ENCODE peak calls at places on chromosomes 4 and X, in seven cellular contexts. T is CD8-positive, alpha-beta memory T cell; A is lung; G is tibial artery; B is GM23248; R is HepG2; C is mesendoderm. H is an unnamed sample.

GRCh38 chr4:75699299-75699698 is 25.1 kb upstream of the USO1 start:
- DNase-seq in T (no peak), A (no peak), G (no peak), B (no peak), R (no peak), C (no peak), H (no peak)

GRCh38 chr4:109912706-109913621 is at the start of gene EGF:
- DNase-seq in T (no peak), A (no peak), G (no peak), B (peak; percentile 62), R (no peak), C (peak; percentile 90), H (no peak)

GRCh38 chr4:7381221-7381889 is 53.4 kb downstream of the PSAPL1 start:
- DNase-seq in T (no peak), A (no peak), G (peak; percentile 15), B (peak; percentile 64), R (no peak), C (no peak), H (no peak)

GRCh38 chr4:73723029-73723428 is 17.3 kb upstream of the CXCL8 start:
- DNase-seq in T (no peak), A (no peak), G (no peak), B (no peak), R (no peak), C (no peak), H (no peak)

GRCh38 chrX:115332832-115333231 is 43.3 kb downstream of the LUZP4 start:
- DNase-seq in T (no peak), A (no peak), G (no peak), B (no peak), R (no peak), C (no peak), H (no peak)

GRCh38 chr4:76216975-76217814 is 3.6 kb upstream of the SCARB2 start:
- DNase-seq in T (no peak), A (no peak), G (no peak), B (no peak), R (no peak), C (no peak), H (no peak)

GRCh38 chr4:17884063-17884462 is 73.3 kb downstream of the NCAPG start:
- DNase-seq in T (no peak), A (no peak), G (no peak), B (peak; percentile 26), R (no peak), C (no peak), H (no peak)

GRCh38 chr4:21090098-21090666 is 389.9 kb downstream of the PACRGL start:
- DNase-seq in T (no peak), A (no peak), G (no peak), B (no peak), R (peak; percentile 0), C (no peak), H (no peak)

GRCh38 chr4:182808673-182809416 is 108.3 kb downstream of the DCTD start:
- DNase-seq in T (peak; percentile 49), A (no peak), G (no peak), B (peak; percentile 25), R (no peak), C (no peak), H (no peak)

GRCh38 chr4:137468836-137469235 is 63.5 kb downstream of the PCDH18 start:
- DNase-seq in T (no peak), A (no peak), G (no peak), B (no peak), R (no peak), C (no peak), H (no peak)

GRCh38 chr4:78293841-78294301 is 236.7 kb downstream of the FRAS1 start:
- DNase-seq in T (no peak), A (no peak), G (no peak), B (peak; percentile 89), R (no peak), C (no peak), H (no peak)

GRCh38 chr4:1053080-1053661 is 41.7 kb downstream of the FGFRL1 start:
- DNase-seq in T (no peak), A (no peak), G (no peak), B (peak; percentile 90), R (no peak), C (no peak), H (no peak)

GRCh38 chrX:49233176-49233575 is at the start of gene CACNA1F:
- DNase-seq in T (no peak), A (no peak), G (no peak), B (no peak), R (no peak), C (no peak), H (no peak)
- H3K4me3 ChIP-seq in T (no peak within 1 kb of the TSS), A (no peak within 1 kb of the TSS), G (no peak within 1 kb of the TSS), B (peak within 1 kb of the TSS; percentile 26), R (no peak within 1 kb of the TSS), C (no peak within 1 kb of the TSS), H (no peak within 1 kb of the TSS)

GRCh38 chr4:14336656-14337055 is 665.6 kb upstream of the CPEB2 start:
- DNase-seq in T (no peak), A (no peak), G (no peak), B (no peak), R (no peak), C (no peak), H (no peak)
- H3K4me1 ChIP-seq in T (no peaks in the 10 kb centered on the region), A (no peaks in the 10 kb centered on the region), G (no peaks in the 10 kb centered on the region), B (no peaks in the 10 kb centered on the region), R (no peaks in the 10 kb centered on the region), C (no peaks in the 10 kb centered on the region), H (no peaks in the 10 kb centered on the region)

GRCh38 chrX:154365997-154366665 is 8.3 kb downstream of the FLNA start:
- DNase-seq in T (peak; percentile 1), A (no peak), G (no peak), B (no peak), R (no peak), C (no peak), H (no peak)
- H3K36me3 ChIP-seq in T (peaks cover 51% of the 10 kb centered on the region), A (peaks cover 26% of the 10 kb centered on the region), G (peaks cover 83% of the 10 kb centered on the region), B (peaks cover 4% of the 10 kb centered on the region), R (peaks cover 40% of the 10 kb centered on the region), C (peaks cover 28% of the 10 kb centered on the region), H (peaks cover 66% of the 10 kb centered on the region)

GRCh38 chr4:82043809-82044137 is 330.0 kb downstream of the HNRNPD start:
- DNase-seq in T (no peak), A (no peak), G (no peak), B (no peak), R (no peak), C (no peak), H (no peak)
- H3K4me3 ChIP-seq in T (no peak overlapping the region), A (peak overlapping the region; percentile 36), G (peak overlapping the region; percentile 49), B (no peak overlapping the region), R (no peak overlapping the region), C (peak overlapping the region; percentile 51), H (peak overlapping the region; percentile 80)

GRCh38 chr4:174665799-174666198 is 143.5 kb upstream of the HPGD start:
- DNase-seq in T (no peak), A (no peak), G (no peak), B (no peak), R (no peak), C (no peak), H (no peak)
- H3K4me1 ChIP-seq in T (no peaks in the 10 kb centered on the region), A (no peaks in the 10 kb centered on the region), G (no peaks in the 10 kb centered on the region), B (peaks cover 17% of the 10 kb centered on the region), R (no peaks in the 10 kb centered on the region), C (no peaks in the 10 kb centered on the region), H (no peaks in the 10 kb centered on the region)

GRCh38 chr4:2906218-2906617 is 57.0 kb downstream of the NOP14 start:
- DNase-seq in T (no peak), A (no peak), G (no peak), B (no peak), R (no peak), C (no peak), H (no peak)
- H3K36me3 ChIP-seq in T (peaks cover 50% of the 10 kb centered on the region), A (peaks cover 35% of the 10 kb centered on the region), G (peaks cover 86% of the 10 kb centered on the region), B (peaks cover 46% of the 10 kb centered on the region), R (peaks cover 78% of the 10 kb centered on the region), C (peaks cover 15% of the 10 kb centered on the region), H (peaks cover 13% of the 10 kb centered on the region)

H was measured in iPS DF 6.9.